ENCODE peak calls at places on chromosomes 5 and 9, in seven cellular contexts. B is choroid plexus epithelial cell, S is GM10248, L is Peyer's patch, K is SK-N-SH, Y is psoas muscle, V is left ventricle myocardium inferior. N is an unnamed sample.

GRCh38 chr5:14870347-14871083 is 1.1 kb downstream of the ANKH start:
- DNase-seq in B (no peak), S (peak; percentile 30), L (no peak), K (peak; percentile 49), Y (peak; percentile 55), V (peak; percentile 39), N (peak; percentile 86)

GRCh38 chr9:6645153-6646027 is at the start of gene GLDC:
- DNase-seq in B (no peak), S (peak; percentile 91), L (peak; percentile 56), K (peak; percentile 98), Y (peak; percentile 75), V (peak; percentile 27), N (peak; percentile 34)

GRCh38 chr9:73046769-73047168 is 93.9 kb upstream of the ALDH1A1 start:
- DNase-seq in B (no peak), S (no peak), L (no peak), K (no peak), Y (no peak), V (no peak), N (no peak)

GRCh38 chr9:130991227-130992058 is 17.5 kb upstream of the LAMC3 start:
- DNase-seq in B (no peak), S (no peak), L (no peak), K (no peak), Y (no peak), V (no peak), N (no peak)

GRCh38 chr5:26278078-26278477 is 760.3 kb downstream of the CDH9 start:
- DNase-seq in B (no peak), S (no peak), L (no peak), K (no peak), Y (no peak), V (no peak), N (no peak)

GRCh38 chr5:57889558-57889957 is 406.9 kb upstream of the ACTBL2 start:
- DNase-seq in B (peak; percentile 82), S (no peak), L (no peak), K (no peak), Y (no peak), V (no peak), N (no peak)

GRCh38 chr9:137455361-137455991 is 3.7 kb downstream of the NSMF start:
- DNase-seq in B (no peak), S (no peak), L (peak; percentile 41), K (no peak), Y (peak; percentile 51), V (no peak), N (no peak)

GRCh38 chr9:116576386-116576785 is 110.7 kb upstream of the TRIM32 start:
- DNase-seq in B (no peak), S (no peak), L (no peak), K (no peak), Y (no peak), V (no peak), N (no peak)

GRCh38 chr5:67976812-67977455 is 238.6 kb upstream of the PIK3R1 start:
- DNase-seq in B (no peak), S (no peak), L (no peak), K (no peak), Y (no peak), V (no peak), N (no peak)

GRCh38 chr9:123419091-123419490 is 63.1 kb downstream of the CRB2 start:
- DNase-seq in B (no peak), S (no peak), L (peak; percentile 12), K (no peak), Y (no peak), V (no peak), N (no peak)

GRCh38 chr5:83914662-83915418 is 194.2 kb upstream of the HAPLN1 start:
- DNase-seq in B (peak; percentile 57), S (no peak), L (no peak), K (no peak), Y (no peak), V (no peak), N (no peak)

GRCh38 chr9:134972140-134972539 is 54.4 kb upstream of the FCN1 start:
- DNase-seq in B (no peak), S (no peak), L (peak; percentile 25), K (no peak), Y (peak; percentile 9), V (no peak), N (peak; percentile 34)

N was measured in RPMI8226.